ENCODE peak calls at places on chromosomes 2 and 18, in nine cellular contexts. One of them, this sample, is unnamed.

GRCh38 chr18:74541703-74542555 is 7.6 kb downstream of the CNDP1 start:
- DNase-seq in fibroblast of lung: no peak
- DNase-seq in aorta: no peak
- DNase-seq in AG04450: no peak
- DNase-seq in gastrocnemius medialis: no peak
- DNase-seq in ovary: no peak
- DNase-seq in body of pancreas: peak
- DNase-seq in OCI-LY7: no peak
- DNase-seq in lung: no peak
- DNase-seq in this sample: no peak

GRCh38 chr2:144198116-144198515 is 321.8 kb downstream of the ZEB2 start:
- DNase-seq in aorta: no peak
- DNase-seq in gastrocnemius medialis: no peak
- DNase-seq in AG04450: no peak
- DNase-seq in ovary: no peak
- DNase-seq in lung: no peak
- DNase-seq in fibroblast of lung: peak
- DNase-seq in body of pancreas: peak
- DNase-seq in OCI-LY7: no peak
- DNase-seq in this sample: peak

GRCh38 chr2:53233759-53234547 is 533.7 kb upstream of the CHAC2 start:
- DNase-seq in ovary: no peak
- DNase-seq in fibroblast of lung: no peak
- DNase-seq in gastrocnemius medialis: no peak
- DNase-seq in AG04450: no peak
- DNase-seq in aorta: no peak
- DNase-seq in OCI-LY7: no peak
- DNase-seq in lung: no peak
- DNase-seq in body of pancreas: no peak
- DNase-seq in this sample: no peak

GRCh38 chr2:230793573-230794359 is 71.0 kb upstream of the ITM2C start:
- DNase-seq in AG04450: peak
- DNase-seq in body of pancreas: peak
- DNase-seq in OCI-LY7: no peak
- DNase-seq in lung: peak
- DNase-seq in ovary: peak
- DNase-seq in fibroblast of lung: peak
- DNase-seq in aorta: peak
- DNase-seq in gastrocnemius medialis: peak
- DNase-seq in this sample: no peak

GRCh38 chr2:190562121-190562520 is 27.6 kb upstream of the NEMP2 start:
- DNase-seq in gastrocnemius medialis: no peak
- DNase-seq in body of pancreas: no peak
- DNase-seq in ovary: no peak
- DNase-seq in fibroblast of lung: no peak
- DNase-seq in lung: no peak
- DNase-seq in OCI-LY7: no peak
- DNase-seq in aorta: no peak
- DNase-seq in AG04450: no peak
- DNase-seq in this sample: no peak

GRCh38 chr2:3779650-3780049 is 76.3 kb downstream of the DCDC2C start:
- DNase-seq in aorta: no peak
- DNase-seq in AG04450: no peak
- DNase-seq in ovary: no peak
- DNase-seq in fibroblast of lung: no peak
- DNase-seq in body of pancreas: no peak
- DNase-seq in OCI-LY7: no peak
- DNase-seq in gastrocnemius medialis: no peak
- DNase-seq in lung: no peak
- DNase-seq in this sample: peak

GRCh38 chr18:8801263-8801901 is 96.0 kb downstream of the MTCL1 start:
- DNase-seq in lung: no peak
- DNase-seq in ovary: no peak
- DNase-seq in AG04450: peak
- DNase-seq in body of pancreas: no peak
- DNase-seq in gastrocnemius medialis: no peak
- DNase-seq in OCI-LY7: no peak
- DNase-seq in fibroblast of lung: peak
- DNase-seq in aorta: no peak
- DNase-seq in this sample: no peak

GRCh38 chr2:120105360-120105759 is 92.5 kb downstream of the EPB41L5 start:
- DNase-seq in body of pancreas: no peak
- DNase-seq in gastrocnemius medialis: no peak
- DNase-seq in fibroblast of lung: no peak
- DNase-seq in AG04450: no peak
- DNase-seq in OCI-LY7: no peak
- DNase-seq in lung: no peak
- DNase-seq in aorta: no peak
- DNase-seq in ovary: no peak
- DNase-seq in this sample: no peak

GRCh38 chr2:71925268-71926097 is 222.2 kb downstream of the CYP26B1 start:
- DNase-seq in OCI-LY7: no peak
- DNase-seq in aorta: peak
- DNase-seq in ovary: no peak
- DNase-seq in AG04450: no peak
- DNase-seq in fibroblast of lung: no peak
- DNase-seq in body of pancreas: no peak
- DNase-seq in lung: peak
- DNase-seq in gastrocnemius medialis: no peak
- DNase-seq in this sample: peak

GRCh38 chr18:46700026-46700425 is 43.0 kb upstream of the LOXHD1 start:
- DNase-seq in ovary: no peak
- DNase-seq in body of pancreas: no peak
- DNase-seq in AG04450: no peak
- DNase-seq in lung: no peak
- DNase-seq in gastrocnemius medialis: no peak
- DNase-seq in OCI-LY7: no peak
- DNase-seq in fibroblast of lung: no peak
- DNase-seq in aorta: no peak
- DNase-seq in this sample: no peak

GRCh38 chr18:41075212-41075611 is 879.8 kb upstream of the PIK3C3 start:
- DNase-seq in aorta: no peak
- DNase-seq in fibroblast of lung: peak
- DNase-seq in OCI-LY7: no peak
- DNase-seq in body of pancreas: no peak
- DNase-seq in AG04450: peak
- DNase-seq in ovary: no peak
- DNase-seq in lung: no peak
- DNase-seq in gastrocnemius medialis: no peak
- DNase-seq in this sample: no peak

GRCh38 chr2:223635080-223635479 is 32.9 kb upstream of the SCG2 start:
- DNase-seq in ovary: no peak
- DNase-seq in aorta: no peak
- DNase-seq in AG04450: no peak
- DNase-seq in fibroblast of lung: peak
- DNase-seq in OCI-LY7: no peak
- DNase-seq in body of pancreas: no peak
- DNase-seq in lung: no peak
- DNase-seq in gastrocnemius medialis: no peak
- DNase-seq in this sample: no peak

DNA sequence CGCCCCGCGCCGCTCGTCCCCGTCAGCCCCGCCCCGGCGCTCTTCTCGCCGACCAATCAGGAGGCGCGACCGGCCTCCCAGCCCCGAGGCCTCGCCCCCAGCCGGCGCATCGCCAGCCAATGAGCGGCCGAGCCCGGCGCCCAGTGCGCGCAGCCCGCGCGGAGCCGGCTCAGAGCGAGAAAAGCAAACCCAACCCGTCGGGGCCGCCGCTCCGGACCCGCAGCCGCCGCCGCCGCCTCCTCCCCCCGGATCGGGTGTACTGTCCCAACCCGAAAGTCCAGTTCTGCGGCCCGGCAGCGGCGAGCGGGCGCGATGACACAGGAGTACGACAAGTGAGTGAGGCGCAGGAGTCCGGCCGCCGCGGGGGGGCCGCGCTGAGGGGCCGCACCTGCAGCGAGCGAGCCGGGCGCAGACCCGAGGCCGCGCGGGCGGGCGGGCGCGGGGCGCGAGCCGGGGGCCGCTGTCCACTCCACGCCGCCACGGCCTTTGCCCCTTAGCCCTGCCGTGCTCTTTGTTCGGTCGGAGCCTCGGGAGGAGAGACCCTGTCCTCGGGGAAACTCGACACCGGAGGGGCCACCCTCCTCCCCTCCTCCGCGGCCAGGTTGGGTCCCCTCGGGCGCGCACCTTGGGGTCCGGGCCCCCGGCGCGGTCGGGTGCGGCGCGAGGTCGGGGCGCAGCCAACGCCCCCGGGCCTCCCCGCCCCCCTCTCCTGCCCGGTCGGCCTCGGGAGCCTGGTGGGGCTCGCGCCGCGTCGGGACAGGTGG is at the start of gene GRHL1:
- DNase-seq in gastrocnemius medialis: peak
- DNase-seq in ovary: peak
- DNase-seq in body of pancreas: peak
- DNase-seq in fibroblast of lung: peak
- DNase-seq in OCI-LY7: peak
- DNase-seq in lung: peak
- DNase-seq in aorta: peak
- DNase-seq in AG04450: peak
- DNase-seq in this sample: peak
- H3K27ac ChIP-seq in gastrocnemius medialis: peak
- H3K27ac ChIP-seq in ovary: no peak
- H3K27ac ChIP-seq in body of pancreas: peak
- H3K27ac ChIP-seq in fibroblast of lung: no peak
- H3K27ac ChIP-seq in OCI-LY7: no peak
- H3K27ac ChIP-seq in lung: peak
- H3K27ac ChIP-seq in aorta: no peak
- H3K27ac ChIP-seq in AG04450: no peak
- H3K27ac ChIP-seq in this sample: no peak

GRCh38 chr2:207113403-207113802 is 52.3 kb downstream of the KLF7 start:
- DNase-seq in AG04450: no peak
- DNase-seq in aorta: no peak
- DNase-seq in gastrocnemius medialis: no peak
- DNase-seq in lung: no peak
- DNase-seq in ovary: no peak
- DNase-seq in body of pancreas: no peak
- DNase-seq in fibroblast of lung: no peak
- DNase-seq in OCI-LY7: no peak
- DNase-seq in this sample: no peak

GRCh38 chr2:207119048-207119447 is 46.7 kb downstream of the KLF7 start:
- DNase-seq in OCI-LY7: no peak
- DNase-seq in fibroblast of lung: no peak
- DNase-seq in lung: no peak
- DNase-seq in aorta: no peak
- DNase-seq in AG04450: no peak
- DNase-seq in gastrocnemius medialis: no peak
- DNase-seq in body of pancreas: no peak
- DNase-seq in ovary: no peak
- DNase-seq in this sample: no peak

GRCh38 chr2:207112397-207112796 is 53.4 kb downstream of the KLF7 start:
- DNase-seq in fibroblast of lung: no peak
- DNase-seq in aorta: no peak
- DNase-seq in body of pancreas: no peak
- DNase-seq in ovary: no peak
- DNase-seq in gastrocnemius medialis: no peak
- DNase-seq in OCI-LY7: no peak
- DNase-seq in AG04450: no peak
- DNase-seq in lung: no peak
- DNase-seq in this sample: peak

GRCh38 chr2:207117668-207118067 is 48.1 kb downstream of the KLF7 start:
- DNase-seq in OCI-LY7: no peak
- DNase-seq in fibroblast of lung: no peak
- DNase-seq in ovary: no peak
- DNase-seq in gastrocnemius medialis: no peak
- DNase-seq in aorta: no peak
- DNase-seq in lung: no peak
- DNase-seq in AG04450: no peak
- DNase-seq in body of pancreas: no peak
- DNase-seq in this sample: no peak

GRCh38 chr2:207115715-207116364 is 49.9 kb downstream of the KLF7 start:
- DNase-seq in body of pancreas: no peak
- DNase-seq in OCI-LY7: no peak
- DNase-seq in aorta: no peak
- DNase-seq in fibroblast of lung: peak
- DNase-seq in gastrocnemius medialis: peak
- DNase-seq in ovary: no peak
- DNase-seq in AG04450: no peak
- DNase-seq in lung: no peak
- DNase-seq in this sample: no peak
- H3K27ac ChIP-seq in body of pancreas: no peak
- H3K27ac ChIP-seq in OCI-LY7: no peak
- H3K27ac ChIP-seq in aorta: no peak
- H3K27ac ChIP-seq in fibroblast of lung: no peak
- H3K27ac ChIP-seq in gastrocnemius medialis: no peak
- H3K27ac ChIP-seq in ovary: no peak
- H3K27ac ChIP-seq in AG04450: no peak
- H3K27ac ChIP-seq in lung: no peak
- H3K27ac ChIP-seq in this sample: no peak

GRCh38 chr2:166375205-166375735 is 474 bp downstream of the SCN9A start:
- DNase-seq in aorta: no peak
- DNase-seq in lung: no peak
- DNase-seq in fibroblast of lung: peak
- DNase-seq in body of pancreas: peak
- DNase-seq in gastrocnemius medialis: no peak
- DNase-seq in AG04450: no peak
- DNase-seq in OCI-LY7: no peak
- DNase-seq in ovary: no peak
- DNase-seq in this sample: no peak
- H3K27ac ChIP-seq in aorta: no peak
- H3K27ac ChIP-seq in lung: peak
- H3K27ac ChIP-seq in fibroblast of lung: peak
- H3K27ac ChIP-seq in body of pancreas: peak
- H3K27ac ChIP-seq in gastrocnemius medialis: no peak
- H3K27ac ChIP-seq in AG04450: no peak
- H3K27ac ChIP-seq in OCI-LY7: no peak
- H3K27ac ChIP-seq in ovary: no peak
- H3K27ac ChIP-seq in this sample: no peak

GRCh38 chr2:20223345-20224190 is 1.4 kb downstream of the SDC1 start:
- DNase-seq in OCI-LY7: no peak
- DNase-seq in AG04450: no peak
- DNase-seq in gastrocnemius medialis: no peak
- DNase-seq in body of pancreas: peak
- DNase-seq in ovary: peak
- DNase-seq in aorta: peak
- DNase-seq in lung: no peak
- DNase-seq in fibroblast of lung: peak
- DNase-seq in this sample: peak

GRCh38 chr2:20221169-20221938 is 3.6 kb downstream of the SDC1 start:
- DNase-seq in gastrocnemius medialis: no peak
- DNase-seq in fibroblast of lung: peak
- DNase-seq in OCI-LY7: no peak
- DNase-seq in AG04450: no peak
- DNase-seq in lung: no peak
- DNase-seq in aorta: no peak
- DNase-seq in body of pancreas: no peak
- DNase-seq in ovary: no peak
- DNase-seq in this sample: no peak

GRCh38 chr2:20224191-20224715 is 677 bp downstream of the SDC1 start:
- DNase-seq in ovary: no peak
- DNase-seq in fibroblast of lung: no peak
- DNase-seq in gastrocnemius medialis: no peak
- DNase-seq in AG04450: no peak
- DNase-seq in body of pancreas: no peak
- DNase-seq in aorta: no peak
- DNase-seq in OCI-LY7: no peak
- DNase-seq in lung: no peak
- DNase-seq in this sample: no peak

GRCh38 chr2:20222769-20223344 is 2.1 kb downstream of the SDC1 start:
- DNase-seq in lung: no peak
- DNase-seq in ovary: no peak
- DNase-seq in OCI-LY7: no peak
- DNase-seq in AG04450: no peak
- DNase-seq in gastrocnemius medialis: no peak
- DNase-seq in body of pancreas: no peak
- DNase-seq in aorta: peak
- DNase-seq in fibroblast of lung: no peak
- DNase-seq in this sample: no peak

GRCh38 chr2:20221939-20222768 is 2.8 kb downstream of the SDC1 start:
- DNase-seq in OCI-LY7: no peak
- DNase-seq in fibroblast of lung: no peak
- DNase-seq in lung: no peak
- DNase-seq in aorta: no peak
- DNase-seq in body of pancreas: no peak
- DNase-seq in ovary: no peak
- DNase-seq in AG04450: no peak
- DNase-seq in gastrocnemius medialis: no peak
- DNase-seq in this sample: no peak
- H3K27ac ChIP-seq in OCI-LY7: no peak
- H3K27ac ChIP-seq in fibroblast of lung: no peak
- H3K27ac ChIP-seq in lung: peak
- H3K27ac ChIP-seq in aorta: no peak
- H3K27ac ChIP-seq in body of pancreas: no peak
- H3K27ac ChIP-seq in ovary: no peak
- H3K27ac ChIP-seq in AG04450: peak
- H3K27ac ChIP-seq in gastrocnemius medialis: no peak
- H3K27ac ChIP-seq in this sample: no peak